ENCODE peak calls at places on chromosomes 12 and 14, in ten cellular contexts. H is T-cell, N is erythroblast, V is esophagus squamous epithelium, J is fibroblast of lung, W is NCI-H2029 treated with DMSO at 0.1 percent for 48 hours, C is mesenteric fat pad, B is NCI-H1092, U is AG08396, T is OCI-LY7. O is an unnamed sample.

GRCh38 chr14:106318700-106319099 is 792.3 kb downstream of the TMEM121 start:
- DNase-seq in H (peak; percentile 64), N (no peak), V (no peak), J (no peak), W (no peak), C (no peak), B (no peak), U (no peak), T (peak; percentile 49), O (no peak)

GRCh38 chr12:116299548-116300150 is 22.2 kb upstream of the MED13L start:
- DNase-seq in H (no peak), N (no peak), V (no peak), J (peak; percentile 82), W (no peak), C (no peak), B (no peak), U (peak; percentile 36), T (no peak), O (no peak)

GRCh38 chr12:93419388-93420034 is 22.2 kb downstream of the UBE2N start:
- DNase-seq in H (no peak), N (peak; percentile 70), V (no peak), J (peak; percentile 84), W (no peak), C (no peak), B (no peak), U (no peak), T (peak; percentile 70), O (peak; percentile 40)

GRCh38 chr12:11228268-11228879 is 41.1 kb downstream of the PRB3 start:
- DNase-seq in H (peak; percentile 22), N (peak; percentile 26), V (no peak), J (peak; percentile 39), W (no peak), C (no peak), B (peak; percentile 25), U (peak; percentile 42), T (peak; percentile 45), O (no peak)

GRCh38 chr12:85424581-85425348 is 144.7 kb downstream of the ALX1 start:
- DNase-seq in H (no peak), N (peak; percentile 48), V (no peak), J (peak; percentile 25), W (no peak), C (no peak), B (no peak), U (no peak), T (peak; percentile 70), O (no peak)

GRCh38 chr12:55716582-55717396 is 943 bp downstream of the BLOC1S1 start:
- DNase-seq in H (no peak), N (peak; percentile 45), V (no peak), J (no peak), W (no peak), C (no peak), B (no peak), U (no peak), T (no peak), O (no peak)

GRCh38 chr14:20427231-20428009 is 8.5 kb downstream of the KLHL33 start:
- DNase-seq in H (no peak), N (no peak), V (no peak), J (peak; percentile 43), W (peak; percentile 31), C (no peak), B (no peak), U (peak; percentile 73), T (peak; percentile 82), O (peak; percentile 26)

GRCh38 chr14:99690636-99691035 is 6.5 kb downstream of the CYP46A1 start:
- DNase-seq in H (no peak), N (no peak), V (no peak), J (no peak), W (no peak), C (no peak), B (no peak), U (no peak), T (no peak), O (no peak)

GRCh38 chr12:27285395-27285794 is 41.3 kb downstream of the STK38L start:
- DNase-seq in H (no peak), N (no peak), V (no peak), J (no peak), W (no peak), C (no peak), B (no peak), U (no peak), T (no peak), O (no peak)

GRCh38 chr14:68809524-68809923 is 16.7 kb upstream of the ZFP36L1 start:
- DNase-seq in H (no peak), N (no peak), V (no peak), J (no peak), W (no peak), C (no peak), B (no peak), U (no peak), T (no peak), O (no peak)

GRCh38 chr14:34035177-34035933 is 84.5 kb upstream of the EGLN3 start:
- DNase-seq in H (no peak), N (no peak), V (no peak), J (no peak), W (no peak), C (no peak), B (no peak), U (no peak), T (no peak), O (no peak)

GRCh38 chr12:131547560-131547959 is 163.3 kb upstream of the SFSWAP start:
- DNase-seq in H (no peak), N (no peak), V (no peak), J (no peak), W (no peak), C (no peak), B (no peak), U (no peak), T (no peak), O (no peak)

GRCh38 chr14:70858641-70859040 is 48.6 kb upstream of the PCNX1 start:
- DNase-seq in H (no peak), N (no peak), V (no peak), J (no peak), W (no peak), C (no peak), B (no peak), U (no peak), T (no peak), O (no peak)

GRCh38 chr12:2586159-2587035 is 208.4 kb upstream of the FKBP4 start:
- DNase-seq in H (no peak), N (no peak), V (no peak), J (no peak), W (no peak), C (no peak), B (peak; percentile 32), U (peak; percentile 34), T (no peak), O (no peak)

GRCh38 chr12:66964629-66965028 is 285.8 kb upstream of the GRIP1 start:
- DNase-seq in H (peak; percentile 49), N (no peak), V (no peak), J (no peak), W (no peak), C (no peak), B (no peak), U (no peak), T (no peak), O (no peak)

GRCh38 chr12:2341871-2342270 is 289.1 kb downstream of the CACNA1C start:
- DNase-seq in H (no peak), N (no peak), V (no peak), J (peak; percentile 91), W (no peak), C (peak; percentile 28), B (no peak), U (peak; percentile 58), T (no peak), O (no peak)

GRCh38 chr12:52900896-52901714 is 3.8 kb downstream of the KRT8 start:
- DNase-seq in H (no peak), N (no peak), V (no peak), J (no peak), W (no peak), C (no peak), B (no peak), U (no peak), T (no peak), O (no peak)

GRCh38 chr12:15700595-15700994 is 88.6 kb downstream of the EPS8 start:
- DNase-seq in H (no peak), N (peak; percentile 44), V (no peak), J (peak; percentile 95), W (no peak), C (no peak), B (no peak), U (peak; percentile 46), T (no peak), O (no peak)

GRCh38 chr14:105882626-105883025 is 356.2 kb downstream of the TMEM121 start:
- DNase-seq in H (no peak), N (no peak), V (no peak), J (no peak), W (no peak), C (peak; percentile 86), B (no peak), U (no peak), T (no peak), O (no peak)

GRCh38 chr12:14743061-14743460 is 46.7 kb upstream of the GUCY2C start:
- DNase-seq in H (no peak), N (no peak), V (no peak), J (no peak), W (no peak), C (no peak), B (no peak), U (no peak), T (no peak), O (no peak)